ENCODE peak calls at places on chromosomes 7 and 10, in five cellular contexts. J is HS-5; A is Karpas-422; C is germinal center; Z is stimulated activated CD8-positive, alpha-beta memory T cell treated with anti-CD3 and anti-CD28 coated beads, Interleukin-15, amount 100 ng/mL, for 24 hours. Y is an unnamed sample.

GRCh38 chr10:69952801-69953200 is 99.8 kb upstream of the MACROH2A2 start:
- DNase-seq in C (no peak), J (no peak), A (no peak), Z (no peak), Y (no peak)

GRCh38 chr7:18405731-18406130 is 89.8 kb upstream of the HDAC9 start:
- DNase-seq in J (no peak), A (no peak), C (no peak), Z (no peak), Y (no peak)

GRCh38 chr7:157506268-157506667 is 169.5 kb downstream of the DNAJB6 start:
- DNase-seq in Z (no peak), J (no peak), A (no peak), C (no peak), Y (no peak)

GRCh38 chr7:42345478-42346299 is 108.7 kb upstream of the GLI3 start:
- DNase-seq in C (no peak), Z (no peak), A (no peak), J (no peak), Y (no peak)

GRCh38 chr7:132328047-132328620 is 248.1 kb downstream of the PLXNA4 start:
- DNase-seq in C (no peak), J (no peak), A (no peak), Z (no peak), Y (no peak)

GRCh38 chr7:18469332-18469731 is 26.2 kb upstream of the HDAC9 start:
- DNase-seq in C (no peak), A (no peak), J (no peak), Z (no peak), Y (no peak)

GRCh38 chr7:27202018-27202740 is 2.3 kb upstream of the HOXA13 start:
- DNase-seq in Z (no peak), A (no peak), C (no peak), J (no peak), Y (no peak)

GRCh38 chr7:52705768-52706167 is 329.7 kb upstream of the POM121L12 start:
- DNase-seq in C (no peak), J (no peak), Z (no peak), A (no peak), Y (no peak)

GRCh38 chr7:149880871-149881301 is 7.1 kb downstream of the ATP6V0E2 start:
- DNase-seq in A (no peak), J (no peak), Z (no peak), C (no peak), Y (no peak)

GRCh38 chr10:90865400-90865799 is 6.4 kb upstream of the RPP30 start:
- DNase-seq in A (peak; percentile 51), J (no peak), Z (no peak), C (no peak), Y (no peak)

GRCh38 chr10:46293832-46294640 is 7.2 kb downstream of the ANTXRL start:
- DNase-seq in C (no peak), A (peak; percentile 47), Z (no peak), J (no peak), Y (no peak)